ENCODE peak calls at places on chromosomes 1 and 21, in eight cellular contexts. One of them, this sample, is unnamed.

GRCh38 chr1:185853739-185854138 is 119.5 kb downstream of the HMCN1 start:
- DNase-seq in stimulated activated CD8-positive, alpha-beta memory T cell treated with anti-CD3 and anti-CD28 coated beads, Interleukin-15, amount 100 ng/mL, for 1 hour: no peak
- DNase-seq in stimulated activated CD4-positive, alpha-beta T cell treated with anti-CD3 and anti-CD28 coated beads, Interleukin-4, amount 100 ng/mL, for 4 hours: no peak
- DNase-seq in activated T-helper 1 cell treated with Interleukin-2 at 50 U/mL for 16 hours: no peak
- DNase-seq in effector memory CD8-positive, alpha-beta T cell: no peak
- DNase-seq in NK-92 treated with Interleukin-12 subunit alpha and Interleukin-12 subunit beta, amount 100 ng/mL, for 24 hours: no peak
- DNase-seq in activated T-helper 9 cell treated with anti-CD3 and anti-CD28 coated beads, Interleukin-2, amount 50 U/mL, for 16 hours: no peak
- DNase-seq in astrocyte of the spinal cord: peak
- DNase-seq in this sample: no peak

GRCh38 chr1:4598561-4598960 is 55.8 kb upstream of the AJAP1 start:
- DNase-seq in stimulated activated CD8-positive, alpha-beta memory T cell treated with anti-CD3 and anti-CD28 coated beads, Interleukin-15, amount 100 ng/mL, for 1 hour: no peak
- DNase-seq in stimulated activated CD4-positive, alpha-beta T cell treated with anti-CD3 and anti-CD28 coated beads, Interleukin-4, amount 100 ng/mL, for 4 hours: no peak
- DNase-seq in activated T-helper 1 cell treated with Interleukin-2 at 50 U/mL for 16 hours: no peak
- DNase-seq in effector memory CD8-positive, alpha-beta T cell: no peak
- DNase-seq in NK-92 treated with Interleukin-12 subunit alpha and Interleukin-12 subunit beta, amount 100 ng/mL, for 24 hours: no peak
- DNase-seq in activated T-helper 9 cell treated with anti-CD3 and anti-CD28 coated beads, Interleukin-2, amount 50 U/mL, for 16 hours: no peak
- DNase-seq in astrocyte of the spinal cord: no peak
- DNase-seq in this sample: no peak

GRCh38 chr1:213192026-213192425 is 141.0 kb downstream of the RPS6KC1 start:
- DNase-seq in stimulated activated CD8-positive, alpha-beta memory T cell treated with anti-CD3 and anti-CD28 coated beads, Interleukin-15, amount 100 ng/mL, for 1 hour: no peak
- DNase-seq in stimulated activated CD4-positive, alpha-beta T cell treated with anti-CD3 and anti-CD28 coated beads, Interleukin-4, amount 100 ng/mL, for 4 hours: no peak
- DNase-seq in activated T-helper 1 cell treated with Interleukin-2 at 50 U/mL for 16 hours: no peak
- DNase-seq in effector memory CD8-positive, alpha-beta T cell: no peak
- DNase-seq in NK-92 treated with Interleukin-12 subunit alpha and Interleukin-12 subunit beta, amount 100 ng/mL, for 24 hours: no peak
- DNase-seq in activated T-helper 9 cell treated with anti-CD3 and anti-CD28 coated beads, Interleukin-2, amount 50 U/mL, for 16 hours: no peak
- DNase-seq in astrocyte of the spinal cord: no peak
- DNase-seq in this sample: no peak

GRCh38 chr1:64231153-64231552 is 27.7 kb downstream of the UBE2U start:
- DNase-seq in stimulated activated CD8-positive, alpha-beta memory T cell treated with anti-CD3 and anti-CD28 coated beads, Interleukin-15, amount 100 ng/mL, for 1 hour: no peak
- DNase-seq in stimulated activated CD4-positive, alpha-beta T cell treated with anti-CD3 and anti-CD28 coated beads, Interleukin-4, amount 100 ng/mL, for 4 hours: no peak
- DNase-seq in activated T-helper 1 cell treated with Interleukin-2 at 50 U/mL for 16 hours: no peak
- DNase-seq in effector memory CD8-positive, alpha-beta T cell: no peak
- DNase-seq in NK-92 treated with Interleukin-12 subunit alpha and Interleukin-12 subunit beta, amount 100 ng/mL, for 24 hours: no peak
- DNase-seq in activated T-helper 9 cell treated with anti-CD3 and anti-CD28 coated beads, Interleukin-2, amount 50 U/mL, for 16 hours: no peak
- DNase-seq in astrocyte of the spinal cord: no peak
- DNase-seq in this sample: no peak

GRCh38 chr1:110206261-110206660 is 3.9 kb upstream of the KCNC4 start:
- DNase-seq in stimulated activated CD8-positive, alpha-beta memory T cell treated with anti-CD3 and anti-CD28 coated beads, Interleukin-15, amount 100 ng/mL, for 1 hour: no peak
- DNase-seq in stimulated activated CD4-positive, alpha-beta T cell treated with anti-CD3 and anti-CD28 coated beads, Interleukin-4, amount 100 ng/mL, for 4 hours: no peak
- DNase-seq in activated T-helper 1 cell treated with Interleukin-2 at 50 U/mL for 16 hours: no peak
- DNase-seq in effector memory CD8-positive, alpha-beta T cell: no peak
- DNase-seq in NK-92 treated with Interleukin-12 subunit alpha and Interleukin-12 subunit beta, amount 100 ng/mL, for 24 hours: no peak
- DNase-seq in activated T-helper 9 cell treated with anti-CD3 and anti-CD28 coated beads, Interleukin-2, amount 50 U/mL, for 16 hours: no peak
- DNase-seq in astrocyte of the spinal cord: no peak
- DNase-seq in this sample: no peak

GRCh38 chr1:212950243-212951057 is at the start of gene VASH2:
- DNase-seq in stimulated activated CD8-positive, alpha-beta memory T cell treated with anti-CD3 and anti-CD28 coated beads, Interleukin-15, amount 100 ng/mL, for 1 hour: no peak
- DNase-seq in stimulated activated CD4-positive, alpha-beta T cell treated with anti-CD3 and anti-CD28 coated beads, Interleukin-4, amount 100 ng/mL, for 4 hours: peak
- DNase-seq in activated T-helper 1 cell treated with Interleukin-2 at 50 U/mL for 16 hours: peak
- DNase-seq in effector memory CD8-positive, alpha-beta T cell: peak
- DNase-seq in NK-92 treated with Interleukin-12 subunit alpha and Interleukin-12 subunit beta, amount 100 ng/mL, for 24 hours: no peak
- DNase-seq in activated T-helper 9 cell treated with anti-CD3 and anti-CD28 coated beads, Interleukin-2, amount 50 U/mL, for 16 hours: peak
- DNase-seq in astrocyte of the spinal cord: peak
- DNase-seq in this sample: peak

GRCh38 chr1:118159578-118159977 is 25.4 kb downstream of the SPAG17 start:
- DNase-seq in stimulated activated CD8-positive, alpha-beta memory T cell treated with anti-CD3 and anti-CD28 coated beads, Interleukin-15, amount 100 ng/mL, for 1 hour: no peak
- DNase-seq in stimulated activated CD4-positive, alpha-beta T cell treated with anti-CD3 and anti-CD28 coated beads, Interleukin-4, amount 100 ng/mL, for 4 hours: no peak
- DNase-seq in activated T-helper 1 cell treated with Interleukin-2 at 50 U/mL for 16 hours: no peak
- DNase-seq in effector memory CD8-positive, alpha-beta T cell: no peak
- DNase-seq in NK-92 treated with Interleukin-12 subunit alpha and Interleukin-12 subunit beta, amount 100 ng/mL, for 24 hours: no peak
- DNase-seq in activated T-helper 9 cell treated with anti-CD3 and anti-CD28 coated beads, Interleukin-2, amount 50 U/mL, for 16 hours: no peak
- DNase-seq in astrocyte of the spinal cord: no peak
- DNase-seq in this sample: no peak

GRCh38 chr1:52210044-52210443 is 68.2 kb downstream of the ZFYVE9 start:
- DNase-seq in stimulated activated CD8-positive, alpha-beta memory T cell treated with anti-CD3 and anti-CD28 coated beads, Interleukin-15, amount 100 ng/mL, for 1 hour: no peak
- DNase-seq in stimulated activated CD4-positive, alpha-beta T cell treated with anti-CD3 and anti-CD28 coated beads, Interleukin-4, amount 100 ng/mL, for 4 hours: no peak
- DNase-seq in activated T-helper 1 cell treated with Interleukin-2 at 50 U/mL for 16 hours: no peak
- DNase-seq in effector memory CD8-positive, alpha-beta T cell: no peak
- DNase-seq in NK-92 treated with Interleukin-12 subunit alpha and Interleukin-12 subunit beta, amount 100 ng/mL, for 24 hours: no peak
- DNase-seq in activated T-helper 9 cell treated with anti-CD3 and anti-CD28 coated beads, Interleukin-2, amount 50 U/mL, for 16 hours: no peak
- DNase-seq in astrocyte of the spinal cord: no peak
- DNase-seq in this sample: no peak

GRCh38 chr1:9183441-9183840 is 51.1 kb upstream of the H6PD start:
- DNase-seq in stimulated activated CD8-positive, alpha-beta memory T cell treated with anti-CD3 and anti-CD28 coated beads, Interleukin-15, amount 100 ng/mL, for 1 hour: no peak
- DNase-seq in stimulated activated CD4-positive, alpha-beta T cell treated with anti-CD3 and anti-CD28 coated beads, Interleukin-4, amount 100 ng/mL, for 4 hours: no peak
- DNase-seq in activated T-helper 1 cell treated with Interleukin-2 at 50 U/mL for 16 hours: no peak
- DNase-seq in effector memory CD8-positive, alpha-beta T cell: no peak
- DNase-seq in NK-92 treated with Interleukin-12 subunit alpha and Interleukin-12 subunit beta, amount 100 ng/mL, for 24 hours: no peak
- DNase-seq in activated T-helper 9 cell treated with anti-CD3 and anti-CD28 coated beads, Interleukin-2, amount 50 U/mL, for 16 hours: no peak
- DNase-seq in astrocyte of the spinal cord: no peak
- DNase-seq in this sample: no peak

GRCh38 chr1:195733408-195733807 is 874.8 kb downstream of the KCNT2 start:
- DNase-seq in stimulated activated CD8-positive, alpha-beta memory T cell treated with anti-CD3 and anti-CD28 coated beads, Interleukin-15, amount 100 ng/mL, for 1 hour: no peak
- DNase-seq in stimulated activated CD4-positive, alpha-beta T cell treated with anti-CD3 and anti-CD28 coated beads, Interleukin-4, amount 100 ng/mL, for 4 hours: no peak
- DNase-seq in activated T-helper 1 cell treated with Interleukin-2 at 50 U/mL for 16 hours: no peak
- DNase-seq in effector memory CD8-positive, alpha-beta T cell: no peak
- DNase-seq in NK-92 treated with Interleukin-12 subunit alpha and Interleukin-12 subunit beta, amount 100 ng/mL, for 24 hours: no peak
- DNase-seq in activated T-helper 9 cell treated with anti-CD3 and anti-CD28 coated beads, Interleukin-2, amount 50 U/mL, for 16 hours: no peak
- DNase-seq in astrocyte of the spinal cord: no peak
- DNase-seq in this sample: no peak

GRCh38 chr1:68322837-68323687 is 90.7 kb upstream of the WLS start:
- DNase-seq in stimulated activated CD8-positive, alpha-beta memory T cell treated with anti-CD3 and anti-CD28 coated beads, Interleukin-15, amount 100 ng/mL, for 1 hour: no peak
- DNase-seq in stimulated activated CD4-positive, alpha-beta T cell treated with anti-CD3 and anti-CD28 coated beads, Interleukin-4, amount 100 ng/mL, for 4 hours: no peak
- DNase-seq in activated T-helper 1 cell treated with Interleukin-2 at 50 U/mL for 16 hours: no peak
- DNase-seq in effector memory CD8-positive, alpha-beta T cell: no peak
- DNase-seq in NK-92 treated with Interleukin-12 subunit alpha and Interleukin-12 subunit beta, amount 100 ng/mL, for 24 hours: peak
- DNase-seq in activated T-helper 9 cell treated with anti-CD3 and anti-CD28 coated beads, Interleukin-2, amount 50 U/mL, for 16 hours: no peak
- DNase-seq in astrocyte of the spinal cord: peak
- DNase-seq in this sample: no peak

GRCh38 chr1:15583016-15583706 is 1.7 kb downstream of the AGMAT start:
- DNase-seq in stimulated activated CD8-positive, alpha-beta memory T cell treated with anti-CD3 and anti-CD28 coated beads, Interleukin-15, amount 100 ng/mL, for 1 hour: no peak
- DNase-seq in stimulated activated CD4-positive, alpha-beta T cell treated with anti-CD3 and anti-CD28 coated beads, Interleukin-4, amount 100 ng/mL, for 4 hours: no peak
- DNase-seq in activated T-helper 1 cell treated with Interleukin-2 at 50 U/mL for 16 hours: no peak
- DNase-seq in effector memory CD8-positive, alpha-beta T cell: no peak
- DNase-seq in NK-92 treated with Interleukin-12 subunit alpha and Interleukin-12 subunit beta, amount 100 ng/mL, for 24 hours: no peak
- DNase-seq in activated T-helper 9 cell treated with anti-CD3 and anti-CD28 coated beads, Interleukin-2, amount 50 U/mL, for 16 hours: no peak
- DNase-seq in astrocyte of the spinal cord: no peak
- DNase-seq in this sample: no peak

GRCh38 chr1:156241926-156242325 is at the start of gene BGLAP:
- DNase-seq in stimulated activated CD8-positive, alpha-beta memory T cell treated with anti-CD3 and anti-CD28 coated beads, Interleukin-15, amount 100 ng/mL, for 1 hour: no peak
- DNase-seq in stimulated activated CD4-positive, alpha-beta T cell treated with anti-CD3 and anti-CD28 coated beads, Interleukin-4, amount 100 ng/mL, for 4 hours: no peak
- DNase-seq in activated T-helper 1 cell treated with Interleukin-2 at 50 U/mL for 16 hours: no peak
- DNase-seq in effector memory CD8-positive, alpha-beta T cell: no peak
- DNase-seq in NK-92 treated with Interleukin-12 subunit alpha and Interleukin-12 subunit beta, amount 100 ng/mL, for 24 hours: no peak
- DNase-seq in activated T-helper 9 cell treated with anti-CD3 and anti-CD28 coated beads, Interleukin-2, amount 50 U/mL, for 16 hours: no peak
- DNase-seq in astrocyte of the spinal cord: no peak
- DNase-seq in this sample: no peak

GRCh38 chr21:33018707-33019455 is 6.9 kb upstream of the OLIG2 start:
- DNase-seq in stimulated activated CD8-positive, alpha-beta memory T cell treated with anti-CD3 and anti-CD28 coated beads, Interleukin-15, amount 100 ng/mL, for 1 hour: no peak
- DNase-seq in stimulated activated CD4-positive, alpha-beta T cell treated with anti-CD3 and anti-CD28 coated beads, Interleukin-4, amount 100 ng/mL, for 4 hours: no peak
- DNase-seq in activated T-helper 1 cell treated with Interleukin-2 at 50 U/mL for 16 hours: no peak
- DNase-seq in effector memory CD8-positive, alpha-beta T cell: no peak
- DNase-seq in NK-92 treated with Interleukin-12 subunit alpha and Interleukin-12 subunit beta, amount 100 ng/mL, for 24 hours: no peak
- DNase-seq in activated T-helper 9 cell treated with anti-CD3 and anti-CD28 coated beads, Interleukin-2, amount 50 U/mL, for 16 hours: no peak
- DNase-seq in astrocyte of the spinal cord: no peak
- DNase-seq in this sample: no peak

GRCh38 chr1:54342306-54342705 is 63.9 kb downstream of the SSBP3 start:
- DNase-seq in stimulated activated CD8-positive, alpha-beta memory T cell treated with anti-CD3 and anti-CD28 coated beads, Interleukin-15, amount 100 ng/mL, for 1 hour: no peak
- DNase-seq in stimulated activated CD4-positive, alpha-beta T cell treated with anti-CD3 and anti-CD28 coated beads, Interleukin-4, amount 100 ng/mL, for 4 hours: no peak
- DNase-seq in activated T-helper 1 cell treated with Interleukin-2 at 50 U/mL for 16 hours: no peak
- DNase-seq in effector memory CD8-positive, alpha-beta T cell: no peak
- DNase-seq in NK-92 treated with Interleukin-12 subunit alpha and Interleukin-12 subunit beta, amount 100 ng/mL, for 24 hours: no peak
- DNase-seq in activated T-helper 9 cell treated with anti-CD3 and anti-CD28 coated beads, Interleukin-2, amount 50 U/mL, for 16 hours: no peak
- DNase-seq in astrocyte of the spinal cord: no peak
- DNase-seq in this sample: no peak

GRCh38 chr1:66617362-66617761 is 83.4 kb downstream of the SGIP1 start:
- DNase-seq in stimulated activated CD8-positive, alpha-beta memory T cell treated with anti-CD3 and anti-CD28 coated beads, Interleukin-15, amount 100 ng/mL, for 1 hour: no peak
- DNase-seq in stimulated activated CD4-positive, alpha-beta T cell treated with anti-CD3 and anti-CD28 coated beads, Interleukin-4, amount 100 ng/mL, for 4 hours: no peak
- DNase-seq in activated T-helper 1 cell treated with Interleukin-2 at 50 U/mL for 16 hours: no peak
- DNase-seq in effector memory CD8-positive, alpha-beta T cell: no peak
- DNase-seq in NK-92 treated with Interleukin-12 subunit alpha and Interleukin-12 subunit beta, amount 100 ng/mL, for 24 hours: no peak
- DNase-seq in activated T-helper 9 cell treated with anti-CD3 and anti-CD28 coated beads, Interleukin-2, amount 50 U/mL, for 16 hours: no peak
- DNase-seq in astrocyte of the spinal cord: no peak
- DNase-seq in this sample: no peak

GRCh38 chr1:107682467-107682866 is 282.5 kb downstream of the VAV3 start:
- DNase-seq in stimulated activated CD8-positive, alpha-beta memory T cell treated with anti-CD3 and anti-CD28 coated beads, Interleukin-15, amount 100 ng/mL, for 1 hour: no peak
- DNase-seq in stimulated activated CD4-positive, alpha-beta T cell treated with anti-CD3 and anti-CD28 coated beads, Interleukin-4, amount 100 ng/mL, for 4 hours: no peak
- DNase-seq in activated T-helper 1 cell treated with Interleukin-2 at 50 U/mL for 16 hours: no peak
- DNase-seq in effector memory CD8-positive, alpha-beta T cell: no peak
- DNase-seq in NK-92 treated with Interleukin-12 subunit alpha and Interleukin-12 subunit beta, amount 100 ng/mL, for 24 hours: no peak
- DNase-seq in activated T-helper 9 cell treated with anti-CD3 and anti-CD28 coated beads, Interleukin-2, amount 50 U/mL, for 16 hours: no peak
- DNase-seq in astrocyte of the spinal cord: no peak
- DNase-seq in this sample: no peak

GRCh38 chr1:208766812-208767211 is 522.6 kb upstream of the PLXNA2 start:
- DNase-seq in stimulated activated CD8-positive, alpha-beta memory T cell treated with anti-CD3 and anti-CD28 coated beads, Interleukin-15, amount 100 ng/mL, for 1 hour: no peak
- DNase-seq in stimulated activated CD4-positive, alpha-beta T cell treated with anti-CD3 and anti-CD28 coated beads, Interleukin-4, amount 100 ng/mL, for 4 hours: no peak
- DNase-seq in activated T-helper 1 cell treated with Interleukin-2 at 50 U/mL for 16 hours: no peak
- DNase-seq in effector memory CD8-positive, alpha-beta T cell: no peak
- DNase-seq in NK-92 treated with Interleukin-12 subunit alpha and Interleukin-12 subunit beta, amount 100 ng/mL, for 24 hours: no peak
- DNase-seq in activated T-helper 9 cell treated with anti-CD3 and anti-CD28 coated beads, Interleukin-2, amount 50 U/mL, for 16 hours: no peak
- DNase-seq in astrocyte of the spinal cord: no peak
- DNase-seq in this sample: no peak

GRCh38 chr1:184190626-184191025 is 139.1 kb downstream of the TSEN15 start:
- DNase-seq in stimulated activated CD8-positive, alpha-beta memory T cell treated with anti-CD3 and anti-CD28 coated beads, Interleukin-15, amount 100 ng/mL, for 1 hour: no peak
- DNase-seq in stimulated activated CD4-positive, alpha-beta T cell treated with anti-CD3 and anti-CD28 coated beads, Interleukin-4, amount 100 ng/mL, for 4 hours: no peak
- DNase-seq in activated T-helper 1 cell treated with Interleukin-2 at 50 U/mL for 16 hours: no peak
- DNase-seq in effector memory CD8-positive, alpha-beta T cell: no peak
- DNase-seq in NK-92 treated with Interleukin-12 subunit alpha and Interleukin-12 subunit beta, amount 100 ng/mL, for 24 hours: no peak
- DNase-seq in activated T-helper 9 cell treated with anti-CD3 and anti-CD28 coated beads, Interleukin-2, amount 50 U/mL, for 16 hours: no peak
- DNase-seq in astrocyte of the spinal cord: no peak
- DNase-seq in this sample: no peak

GRCh38 chr1:51989582-51990477 is 670 bp downstream of the RAB3B start:
- DNase-seq in stimulated activated CD8-positive, alpha-beta memory T cell treated with anti-CD3 and anti-CD28 coated beads, Interleukin-15, amount 100 ng/mL, for 1 hour: no peak
- DNase-seq in stimulated activated CD4-positive, alpha-beta T cell treated with anti-CD3 and anti-CD28 coated beads, Interleukin-4, amount 100 ng/mL, for 4 hours: no peak
- DNase-seq in activated T-helper 1 cell treated with Interleukin-2 at 50 U/mL for 16 hours: no peak
- DNase-seq in effector memory CD8-positive, alpha-beta T cell: no peak
- DNase-seq in NK-92 treated with Interleukin-12 subunit alpha and Interleukin-12 subunit beta, amount 100 ng/mL, for 24 hours: no peak
- DNase-seq in activated T-helper 9 cell treated with anti-CD3 and anti-CD28 coated beads, Interleukin-2, amount 50 U/mL, for 16 hours: no peak
- DNase-seq in astrocyte of the spinal cord: no peak
- DNase-seq in this sample: no peak

GRCh38 chr1:116472431-116472961 is 98.3 kb downstream of the CD58 start:
- DNase-seq in stimulated activated CD8-positive, alpha-beta memory T cell treated with anti-CD3 and anti-CD28 coated beads, Interleukin-15, amount 100 ng/mL, for 1 hour: no peak
- DNase-seq in stimulated activated CD4-positive, alpha-beta T cell treated with anti-CD3 and anti-CD28 coated beads, Interleukin-4, amount 100 ng/mL, for 4 hours: no peak
- DNase-seq in activated T-helper 1 cell treated with Interleukin-2 at 50 U/mL for 16 hours: no peak
- DNase-seq in effector memory CD8-positive, alpha-beta T cell: no peak
- DNase-seq in NK-92 treated with Interleukin-12 subunit alpha and Interleukin-12 subunit beta, amount 100 ng/mL, for 24 hours: no peak
- DNase-seq in activated T-helper 9 cell treated with anti-CD3 and anti-CD28 coated beads, Interleukin-2, amount 50 U/mL, for 16 hours: no peak
- DNase-seq in astrocyte of the spinal cord: peak
- DNase-seq in this sample: no peak

GRCh38 chr1:184953600-184954219 is 20.6 kb downstream of the NIBAN1 start:
- DNase-seq in stimulated activated CD8-positive, alpha-beta memory T cell treated with anti-CD3 and anti-CD28 coated beads, Interleukin-15, amount 100 ng/mL, for 1 hour: no peak
- DNase-seq in stimulated activated CD4-positive, alpha-beta T cell treated with anti-CD3 and anti-CD28 coated beads, Interleukin-4, amount 100 ng/mL, for 4 hours: no peak
- DNase-seq in activated T-helper 1 cell treated with Interleukin-2 at 50 U/mL for 16 hours: no peak
- DNase-seq in effector memory CD8-positive, alpha-beta T cell: no peak
- DNase-seq in NK-92 treated with Interleukin-12 subunit alpha and Interleukin-12 subunit beta, amount 100 ng/mL, for 24 hours: no peak
- DNase-seq in activated T-helper 9 cell treated with anti-CD3 and anti-CD28 coated beads, Interleukin-2, amount 50 U/mL, for 16 hours: no peak
- DNase-seq in astrocyte of the spinal cord: peak
- DNase-seq in this sample: no peak

GRCh38 chr1:208835082-208835467 is 590.9 kb upstream of the PLXNA2 start:
- DNase-seq in stimulated activated CD8-positive, alpha-beta memory T cell treated with anti-CD3 and anti-CD28 coated beads, Interleukin-15, amount 100 ng/mL, for 1 hour: no peak
- DNase-seq in stimulated activated CD4-positive, alpha-beta T cell treated with anti-CD3 and anti-CD28 coated beads, Interleukin-4, amount 100 ng/mL, for 4 hours: no peak
- DNase-seq in activated T-helper 1 cell treated with Interleukin-2 at 50 U/mL for 16 hours: no peak
- DNase-seq in effector memory CD8-positive, alpha-beta T cell: no peak
- DNase-seq in NK-92 treated with Interleukin-12 subunit alpha and Interleukin-12 subunit beta, amount 100 ng/mL, for 24 hours: no peak
- DNase-seq in activated T-helper 9 cell treated with anti-CD3 and anti-CD28 coated beads, Interleukin-2, amount 50 U/mL, for 16 hours: no peak
- DNase-seq in astrocyte of the spinal cord: no peak
- DNase-seq in this sample: no peak

GRCh38 chr21:36915701-36916075 is 50.8 kb downstream of the HLCS start:
- DNase-seq in stimulated activated CD8-positive, alpha-beta memory T cell treated with anti-CD3 and anti-CD28 coated beads, Interleukin-15, amount 100 ng/mL, for 1 hour: no peak
- DNase-seq in stimulated activated CD4-positive, alpha-beta T cell treated with anti-CD3 and anti-CD28 coated beads, Interleukin-4, amount 100 ng/mL, for 4 hours: no peak
- DNase-seq in activated T-helper 1 cell treated with Interleukin-2 at 50 U/mL for 16 hours: no peak
- DNase-seq in effector memory CD8-positive, alpha-beta T cell: no peak
- DNase-seq in NK-92 treated with Interleukin-12 subunit alpha and Interleukin-12 subunit beta, amount 100 ng/mL, for 24 hours: no peak
- DNase-seq in activated T-helper 9 cell treated with anti-CD3 and anti-CD28 coated beads, Interleukin-2, amount 50 U/mL, for 16 hours: no peak
- DNase-seq in astrocyte of the spinal cord: no peak
- DNase-seq in this sample: no peak

GRCh38 chr1:246080031-246080430 is 427.0 kb downstream of the SMYD3 start:
- DNase-seq in stimulated activated CD8-positive, alpha-beta memory T cell treated with anti-CD3 and anti-CD28 coated beads, Interleukin-15, amount 100 ng/mL, for 1 hour: no peak
- DNase-seq in stimulated activated CD4-positive, alpha-beta T cell treated with anti-CD3 and anti-CD28 coated beads, Interleukin-4, amount 100 ng/mL, for 4 hours: no peak
- DNase-seq in activated T-helper 1 cell treated with Interleukin-2 at 50 U/mL for 16 hours: no peak
- DNase-seq in effector memory CD8-positive, alpha-beta T cell: no peak
- DNase-seq in NK-92 treated with Interleukin-12 subunit alpha and Interleukin-12 subunit beta, amount 100 ng/mL, for 24 hours: no peak
- DNase-seq in activated T-helper 9 cell treated with anti-CD3 and anti-CD28 coated beads, Interleukin-2, amount 50 U/mL, for 16 hours: no peak
- DNase-seq in astrocyte of the spinal cord: no peak
- DNase-seq in this sample: no peak

GRCh38 chr1:198929111-198929604 is 290.3 kb downstream of the PTPRC start:
- DNase-seq in stimulated activated CD8-positive, alpha-beta memory T cell treated with anti-CD3 and anti-CD28 coated beads, Interleukin-15, amount 100 ng/mL, for 1 hour: no peak
- DNase-seq in stimulated activated CD4-positive, alpha-beta T cell treated with anti-CD3 and anti-CD28 coated beads, Interleukin-4, amount 100 ng/mL, for 4 hours: no peak
- DNase-seq in activated T-helper 1 cell treated with Interleukin-2 at 50 U/mL for 16 hours: no peak
- DNase-seq in effector memory CD8-positive, alpha-beta T cell: no peak
- DNase-seq in NK-92 treated with Interleukin-12 subunit alpha and Interleukin-12 subunit beta, amount 100 ng/mL, for 24 hours: no peak
- DNase-seq in activated T-helper 9 cell treated with anti-CD3 and anti-CD28 coated beads, Interleukin-2, amount 50 U/mL, for 16 hours: no peak
- DNase-seq in astrocyte of the spinal cord: no peak
- DNase-seq in this sample: no peak

This sample was measured in NCI-H1048.